ENCODE peak calls at places on chromosomes 11 and 22, in eight cellular contexts. U, G, B, Z, V, J, H and R are unnamed samples.

GRCh38 chr22:37560682-37561208 is 465 bp downstream of the CDC42EP1 start:
- DNase-seq in Z (no peak), H (peak), B (no peak), U (peak), G (no peak), J (peak), V (no peak), R (peak)

GRCh38 chr11:71843858-71844257 is 10.9 kb downstream of the DEFB108B start:
- DNase-seq in U (no peak), V (no peak), H (peak), Z (no peak), B (no peak), G (no peak), J (no peak), R (no peak)

GRCh38 chr11:9142732-9143131 is 51.3 kb upstream of the SCUBE2 start:
- DNase-seq in J (no peak), Z (no peak), H (no peak), U (no peak), G (no peak), V (no peak), B (no peak), R (peak)

GRCh38 chr11:72292106-72292790 is 48.3 kb upstream of the PHOX2A start:
- DNase-seq in U (no peak), Z (no peak), J (no peak), H (no peak), B (no peak), G (no peak), V (no peak), R (no peak)

GRCh38 chr11:96162816-96163499 is 180.0 kb downstream of the MAML2 start:
- DNase-seq in J (peak), H (no peak), G (no peak), V (no peak), B (no peak), U (no peak), Z (peak), R (no peak)

GRCh38 chr22:37175414-37176144 is 12.5 kb downstream of the C1QTNF6 start:
- DNase-seq in G (no peak), Z (no peak), J (no peak), B (no peak), V (no peak), U (no peak), H (no peak), R (no peak)

GRCh38 chr11:66417000-66417399 is 3.8 kb upstream of the NPAS4 start:
- DNase-seq in J (no peak), B (no peak), U (no peak), Z (no peak), G (peak), V (peak), H (peak), R (no peak)

GRCh38 chr11:69801513-69802335 is 17.5 kb downstream of the FGF3 start:
- DNase-seq in Z (peak), G (no peak), H (peak), B (peak), U (no peak), V (peak), J (peak), R (no peak)

GRCh38 chr11:61488651-61489291 is 19.8 kb upstream of the LRRC10B start:
- DNase-seq in G (no peak), J (peak), Z (no peak), H (peak), B (no peak), V (no peak), U (peak), R (no peak)

GRCh38 chr11:45761659-45762058 is 43.3 kb upstream of the SLC35C1 start:
- DNase-seq in J (no peak), U (no peak), B (no peak), G (no peak), V (no peak), H (no peak), Z (no peak), R (no peak)

GRCh38 chr11:8715501-8715900 is 32.9 kb downstream of the RPL27A start:
- DNase-seq in V (no peak), Z (no peak), B (no peak), U (peak), J (no peak), H (no peak), G (no peak), R (no peak)

GRCh38 chr22:19974233-19974861 is 32.7 kb upstream of the TXNRD2 start:
- DNase-seq in B (peak), Z (peak), J (peak), V (no peak), H (peak), U (no peak), G (no peak), R (no peak)

GRCh38 chr11:113394919-113395318 is 7.3 kb downstream of the ANKK1 start:
- DNase-seq in U (no peak), H (no peak), B (no peak), J (no peak), V (no peak), Z (no peak), G (no peak), R (no peak)

GRCh38 chr11:33135768-33136443 is 25.4 kb downstream of the CSTF3 start:
- DNase-seq in H (no peak), J (no peak), Z (no peak), V (no peak), G (no peak), B (no peak), U (no peak), R (no peak)

GRCh38 chr11:32162906-32163305 is 72.0 kb downstream of the RCN1 start:
- DNase-seq in G (no peak), J (no peak), V (no peak), U (no peak), B (no peak), H (no peak), Z (no peak), R (no peak)

GRCh38 chr22:27089303-27089702 is 431.9 kb downstream of the MIAT start:
- DNase-seq in U (no peak), J (no peak), V (no peak), G (no peak), Z (no peak), B (no peak), H (no peak), R (no peak)

GRCh38 chr11:115042002-115042401 is 363.7 kb downstream of the NXPE2 start:
- DNase-seq in V (no peak), H (peak), B (no peak), G (no peak), U (peak), J (no peak), Z (peak), R (no peak)

GRCh38 chr22:40345801-40346177 is 511 bp upstream of the ADSL start:
- DNase-seq in G (peak), J (peak), V (peak), B (peak), U (peak), Z (peak), H (no peak), R (no peak)

GRCh38 chr11:128796275-128796674 is 70.8 kb downstream of the KCNJ1 start:
- DNase-seq in Z (no peak), B (peak), U (no peak), V (no peak), G (no peak), J (peak), H (no peak), R (no peak)

GRCh38 chr22:30609260-30610185 is 2.5 kb downstream of the TCN2 start:
- DNase-seq in V (peak), Z (no peak), G (peak), U (peak), J (peak), H (peak), B (peak), R (peak)

GRCh38 chr11:32843544-32843943 is 13.8 kb downstream of the PRRG4 start:
- DNase-seq in Z (no peak), G (no peak), H (no peak), V (no peak), B (no peak), J (no peak), U (no peak), R (no peak)

GRCh38 chr11:17607083-17607429 is 60.0 kb downstream of the OTOG start:
- DNase-seq in U (no peak), G (no peak), V (peak), J (no peak), Z (no peak), H (no peak), B (no peak), R (no peak)

GRCh38 chr11:63942803-63943202 is 4.0 kb downstream of the NAA40 start:
- DNase-seq in U (no peak), B (no peak), V (no peak), G (no peak), J (no peak), Z (no peak), H (no peak), R (no peak)

GRCh38 chr11:120858740-120859139 is 165.2 kb upstream of the TBCEL start:
- DNase-seq in Z (no peak), G (no peak), H (peak), V (no peak), U (no peak), J (peak), B (no peak), R (no peak)

GRCh38 chr11:114395776-114396175 is 4.5 kb downstream of the C11orf71 start:
- DNase-seq in Z (peak), H (peak), G (no peak), U (no peak), B (no peak), J (peak), V (no peak), R (no peak)

GRCh38 chr22:30460147-30460546 is 11.7 kb downstream of the SEC14L3 start:
- DNase-seq in G (no peak), J (peak), B (no peak), Z (no peak), H (no peak), V (no peak), U (no peak), R (no peak)

GRCh38 chr11:17188675-17189074 is 19.1 kb downstream of the PIK3C2A start:
- DNase-seq in U (no peak), H (peak), B (no peak), Z (peak), G (no peak), J (no peak), V (no peak), R (no peak)

GRCh38 chr11:16226245-16226644 is 130.1 kb downstream of the SOX6 start:
- DNase-seq in H (no peak), B (no peak), J (peak), U (peak), V (no peak), Z (peak), G (no peak), R (no peak)